ENCODE peak calls at places on chromosome 7, in eight cellular contexts. O, R, K, E, B, L, T and I are unnamed samples.

GRCh38 chr7:111059826-111060225 is 31.1 kb upstream of the LRRN3 start:
- DNase-seq in O (no peak), R (no peak), K (no peak), E (no peak), B (no peak), L (no peak), T (no peak), I (no peak)

GRCh38 chr7:8638076-8638475 is 204.7 kb downstream of the NXPH1 start:
- DNase-seq in O (peak), R (no peak), K (no peak), E (no peak), B (no peak), L (no peak), T (no peak), I (peak)

GRCh38 chr7:35971133-35971995 is 170.5 kb downstream of the SEPTIN7 start:
- DNase-seq in O (no peak), R (no peak), K (no peak), E (no peak), B (no peak), L (no peak), T (no peak), I (no peak)

GRCh38 chr7:81299272-81299671 is 380.4 kb upstream of the SEMA3C start:
- DNase-seq in O (no peak), R (no peak), K (no peak), E (peak), B (no peak), L (no peak), T (peak), I (peak)

GRCh38 chr7:66727058-66727457 is 13.5 kb upstream of the RABGEF1 start:
- DNase-seq in O (no peak), R (no peak), K (no peak), E (no peak), B (no peak), L (no peak), T (no peak), I (no peak)

GRCh38 chr7:100612730-100613446 is 548 bp downstream of the MOSPD3 start:
- DNase-seq in O (no peak), R (no peak), K (no peak), E (no peak), B (no peak), L (no peak), T (no peak), I (no peak)

GRCh38 chr7:116354171-116354545 is 143.8 kb downstream of the TES start:
- DNase-seq in O (no peak), R (no peak), K (no peak), E (peak), B (no peak), L (no peak), T (peak), I (no peak)

GRCh38 chr7:103851357-103851756 is 138.1 kb downstream of the RELN start:
- DNase-seq in O (no peak), R (no peak), K (no peak), E (peak), B (no peak), L (no peak), T (peak), I (no peak)

GRCh38 chr7:43721193-43721806 is 8.0 kb downstream of the COA1 start:
- DNase-seq in O (no peak), R (no peak), K (no peak), E (peak), B (no peak), L (no peak), T (peak), I (peak)

GRCh38 chr7:19772858-19773337 is 519 bp downstream of the TMEM196 start:
- DNase-seq in O (no peak), R (no peak), K (no peak), E (peak), B (peak), L (no peak), T (peak), I (no peak)

GRCh38 chr7:33692956-33693355 is 212.4 kb upstream of the BMPER start:
- DNase-seq in O (no peak), R (no peak), K (no peak), E (peak), B (no peak), L (no peak), T (peak), I (no peak)

GRCh38 chr7:47757946-47758371 is 176.0 kb upstream of the TNS3 start:
- DNase-seq in O (no peak), R (peak), K (no peak), E (peak), B (no peak), L (no peak), T (peak), I (no peak)

GRCh38 chr7:142918901-142919300 is 14.6 kb downstream of the TRPV5 start:
- DNase-seq in O (no peak), R (no peak), K (no peak), E (no peak), B (no peak), L (no peak), T (no peak), I (no peak)

GRCh38 chr7:85162743-85163142 is 24.1 kb downstream of the SEMA3D start:
- DNase-seq in O (no peak), R (no peak), K (no peak), E (peak), B (no peak), L (no peak), T (peak), I (no peak)

GRCh38 chr7:157008206-157009169 is 2.0 kb downstream of the MNX1 start:
- DNase-seq in O (no peak), R (no peak), K (no peak), E (no peak), B (no peak), L (no peak), T (no peak), I (no peak)

GRCh38 chr7:22578048-22578770 is 78.2 kb upstream of the STEAP1B start:
- DNase-seq in O (no peak), R (no peak), K (no peak), E (peak), B (no peak), L (no peak), T (peak), I (no peak)

GRCh38 chr7:147595076-147595475 is 995.5 kb upstream of the C7orf33 start:
- DNase-seq in O (no peak), R (no peak), K (no peak), E (no peak), B (no peak), L (no peak), T (no peak), I (no peak)

GRCh38 chr7:100887186-100887954 is 2.1 kb downstream of the UFSP1 start:
- DNase-seq in O (no peak), R (no peak), K (peak), E (no peak), B (no peak), L (peak), T (no peak), I (no peak)

GRCh38 chr7:28081016-28081415 is 99.6 kb downstream of the JAZF1 start:
- DNase-seq in O (no peak), R (no peak), K (no peak), E (peak), B (no peak), L (no peak), T (no peak), I (no peak)

GRCh38 chr7:105743351-105743812 is 133.0 kb downstream of the ATXN7L1 start:
- DNase-seq in O (no peak), R (no peak), K (no peak), E (no peak), B (no peak), L (no peak), T (no peak), I (no peak)

GRCh38 chr7:34838329-34838728 is 180.3 kb downstream of the NPSR1 start:
- DNase-seq in O (no peak), R (no peak), K (no peak), E (peak), B (no peak), L (no peak), T (no peak), I (no peak)

GRCh38 chr7:96949766-96950165 is 55.6 kb upstream of the DLX6 start:
- DNase-seq in O (no peak), R (no peak), K (no peak), E (peak), B (no peak), L (no peak), T (peak), I (peak)

GRCh38 chr7:139726485-139726869 is 51.3 kb downstream of the HIPK2 start:
- DNase-seq in O (no peak), R (no peak), K (no peak), E (no peak), B (no peak), L (no peak), T (no peak), I (no peak)

GRCh38 chr7:148882668-148883232 is 1.3 kb downstream of the EZH2 start:
- DNase-seq in O (no peak), R (no peak), K (no peak), E (peak), B (no peak), L (no peak), T (peak), I (no peak)

GRCh38 chr7:93883078-93883916 is 7.3 kb downstream of the TFPI2 start:
- DNase-seq in O (no peak), R (no peak), K (no peak), E (peak), B (no peak), L (no peak), T (no peak), I (no peak)

GRCh38 chr7:4683884-4684565 is 1.9 kb downstream of the FOXK1 start:
- DNase-seq in O (no peak), R (no peak), K (peak), E (peak), B (no peak), L (peak), T (peak), I (no peak)

GRCh38 chr7:30572212-30572839 is 22.4 kb upstream of the GARS1 start:
- DNase-seq in O (no peak), R (no peak), K (no peak), E (no peak), B (no peak), L (no peak), T (no peak), I (no peak)

GRCh38 chr7:42414961-42415505 is 178.0 kb upstream of the GLI3 start:
- DNase-seq in O (no peak), R (no peak), K (no peak), E (peak), B (no peak), L (no peak), T (peak), I (no peak)

GRCh38 chr7:71506822-71507221 is 374.9 kb downstream of the GALNT17 start:
- DNase-seq in O (no peak), R (no peak), K (no peak), E (no peak), B (no peak), L (no peak), T (no peak), I (no peak)